ENCODE peak calls at places on chromosomes 5 and 9, in six cellular contexts. X, N, I, S, R and H are unnamed samples.

GRCh38 chr9:130437011-130437784 is 7.6 kb upstream of the ASS1 start:
- DNase-seq in N (no peak), X (no peak), I (no peak), R (no peak), S (no peak), H (no peak)

GRCh38 chr9:37464426-37465248 is 613 bp downstream of the ZBTB5 start:
- DNase-seq in N (peak; percentile 72), X (peak; percentile 77), S (peak; percentile 82), I (no peak), R (peak; percentile 30), H (peak; percentile 96)

GRCh38 chr5:53023969-53024368 is 34.8 kb downstream of the ITGA2 start:
- DNase-seq in X (no peak), I (no peak), S (no peak), N (no peak), R (no peak), H (no peak)

GRCh38 chr9:69130456-69131441 is 43.3 kb upstream of the TJP2 start:
- DNase-seq in I (no peak), X (no peak), S (no peak), N (no peak), R (no peak), H (no peak)

GRCh38 chr5:88675159-88675757 is 207.7 kb downstream of the MEF2C start:
- DNase-seq in N (no peak), I (no peak), R (no peak), S (no peak), X (no peak), H (no peak)

GRCh38 chr5:121021688-121022087 is 557.6 kb downstream of the PRR16 start:
- DNase-seq in I (no peak), X (no peak), N (no peak), R (no peak), S (no peak), H (no peak)

GRCh38 chr5:27124590-27124989 is 86.2 kb upstream of the CDH9 start:
- DNase-seq in R (no peak), I (no peak), N (no peak), X (no peak), S (no peak), H (no peak)

GRCh38 chr5:1006656-1007071 is 1.9 kb upstream of the NKD2 start:
- DNase-seq in S (peak; percentile 5), X (no peak), I (no peak), R (no peak), N (peak; percentile 16), H (peak; percentile 46)

GRCh38 chr9:20353529-20353928 is 268.8 kb downstream of the MLLT3 start:
- DNase-seq in N (no peak), S (no peak), R (no peak), I (no peak), X (no peak), H (no peak)

GRCh38 chr9:27856748-27857147 is 283.5 kb upstream of the C9orf72 start:
- DNase-seq in X (no peak), I (no peak), R (no peak), S (no peak), N (no peak), H (no peak)

DNA sequence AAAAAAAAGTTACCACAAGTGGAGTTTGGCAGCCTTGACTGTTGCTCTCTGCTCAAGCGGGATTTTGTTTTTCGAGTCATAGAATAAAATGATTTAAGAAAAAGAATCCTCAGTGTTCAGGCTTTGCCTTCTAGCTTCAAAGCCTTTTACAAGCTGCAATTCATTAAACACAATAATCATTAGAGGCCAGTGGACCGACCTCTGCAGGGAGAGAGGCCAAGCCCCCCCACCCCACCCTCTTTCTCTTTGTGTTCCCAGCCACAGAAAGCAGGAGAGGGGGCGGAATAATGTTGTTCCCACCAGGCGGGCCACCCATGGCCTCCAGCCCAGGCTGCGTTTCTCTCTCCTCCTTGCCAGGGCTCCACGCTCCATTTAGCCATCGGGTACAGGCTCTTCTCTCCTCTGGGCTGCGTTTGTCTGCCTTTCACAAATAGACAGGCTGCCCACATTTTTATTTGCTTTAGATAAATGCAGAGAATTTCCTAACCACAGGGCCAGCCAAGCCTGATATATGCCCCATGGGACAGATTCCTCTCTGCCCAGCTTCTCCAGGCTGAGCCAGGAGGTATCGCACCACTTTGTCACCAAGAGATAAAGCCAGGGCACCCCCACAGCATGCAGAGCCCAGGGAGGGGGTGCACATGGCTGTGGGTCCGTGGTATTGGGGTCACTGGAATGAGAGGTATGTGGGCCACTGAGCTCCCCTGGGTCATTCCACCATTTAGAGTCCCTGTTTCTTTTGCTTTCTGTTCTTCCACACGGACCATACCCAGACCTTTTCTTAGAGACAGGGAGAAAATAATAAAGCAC is 318.8 kb downstream of the PIK3R1 start:
- DNase-seq in N (peak; percentile 70), X (peak; percentile 70), I (no peak), S (peak; percentile 10), R (no peak), H (no peak)
- H3K27ac ChIP-seq in N (no peak overlapping the region), X (peak overlapping the region; percentile 68), I (no peak overlapping the region), S (peak overlapping the region; percentile 66), R (no peak overlapping the region), H (no peak overlapping the region)

DNA sequence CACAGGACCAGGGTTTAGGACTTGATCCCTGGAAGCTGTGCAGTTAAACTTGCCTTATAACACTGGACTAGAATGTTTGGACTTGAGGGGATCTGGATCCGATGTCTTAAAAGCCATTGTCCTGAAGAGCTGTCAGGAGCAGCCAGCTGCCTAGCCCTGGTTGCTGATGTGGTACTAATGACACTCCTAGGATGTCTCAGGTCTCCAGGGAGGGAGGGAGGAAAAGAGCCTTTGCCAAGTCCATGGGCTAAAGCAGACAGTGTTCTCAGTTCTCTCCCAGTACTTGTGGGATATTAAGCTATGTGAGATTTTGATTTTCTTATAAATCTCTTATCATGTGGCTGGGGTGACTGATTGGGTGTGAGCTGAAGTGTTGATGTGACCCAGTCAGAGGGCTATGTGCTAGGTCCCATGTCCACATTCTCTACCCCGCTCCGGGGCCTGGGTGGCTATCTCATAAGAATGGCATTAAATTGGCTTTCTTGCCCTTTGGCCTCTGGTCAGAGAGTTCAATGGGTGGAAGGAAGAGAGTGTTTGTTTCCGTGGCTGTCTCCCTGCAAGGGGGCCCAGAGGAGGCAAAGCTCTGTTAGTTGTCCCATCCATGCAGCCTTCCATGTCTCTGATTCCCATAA is 399.9 kb downstream of the OSTF1 start:
- DNase-seq in N (no peak), X (no peak), S (no peak), R (no peak), I (no peak), H (no peak)
- H3K4me3 ChIP-seq in N (no peak overlapping the region), X (no peak overlapping the region), S (no peak overlapping the region), R (no peak overlapping the region), I (no peak overlapping the region), H (no peak overlapping the region)

DNA sequence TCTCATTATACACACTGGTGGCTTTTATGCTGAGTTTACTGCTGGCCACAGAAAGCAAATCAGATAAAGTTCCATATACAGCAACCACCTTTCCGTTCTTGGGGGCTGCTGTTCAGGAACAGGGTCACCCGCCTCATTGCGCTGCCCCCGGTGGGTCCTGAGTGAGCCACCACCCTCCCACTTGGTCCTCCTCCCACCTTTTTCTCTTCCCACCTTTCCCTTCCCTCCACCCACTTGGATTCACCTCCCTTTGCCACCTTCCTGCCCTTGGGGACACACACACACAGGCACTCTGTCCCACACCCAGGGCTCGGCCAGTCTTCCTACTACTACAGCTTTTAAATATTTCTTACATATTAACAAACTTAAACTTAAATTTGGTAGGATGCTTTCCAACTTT is 127.6 kb downstream of the WDR70 start:
- DNase-seq in N (no peak), I (no peak), X (no peak), R (no peak), S (no peak), H (no peak)
- TF ChIP-seq POLR2AphosphoS5 in N (no peak), I (no peak), X (no peak), R (no peak), S (no peak), H (no peak)

DNA sequence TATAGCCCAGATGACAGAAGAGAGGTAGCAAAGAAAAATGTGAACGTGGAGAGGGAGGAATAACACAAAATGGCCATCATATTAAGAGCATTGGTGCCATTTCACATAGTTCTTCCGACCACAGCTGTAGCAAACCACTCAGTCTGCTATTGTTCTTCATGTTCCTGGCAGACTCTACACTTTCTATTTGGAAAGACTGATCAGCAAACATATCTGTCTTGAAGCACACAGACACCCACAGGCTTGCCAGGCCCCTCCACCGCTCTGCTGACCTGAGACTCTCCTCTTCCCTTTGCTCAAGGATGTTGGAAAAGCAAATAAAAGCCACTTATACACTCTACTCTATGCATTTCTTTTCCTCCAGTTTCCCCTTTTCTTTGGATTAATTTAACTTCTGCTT is 298.0 kb downstream of the FBXL7 start:
- DNase-seq in X (peak; percentile 67), S (no peak), N (no peak), I (no peak), R (no peak), H (no peak)
- H3K27ac ChIP-seq in X (no peak overlapping the region), S (no peak overlapping the region), N (no peak overlapping the region), I (no peak overlapping the region), R (no peak overlapping the region), H (no peak overlapping the region)

DNA sequence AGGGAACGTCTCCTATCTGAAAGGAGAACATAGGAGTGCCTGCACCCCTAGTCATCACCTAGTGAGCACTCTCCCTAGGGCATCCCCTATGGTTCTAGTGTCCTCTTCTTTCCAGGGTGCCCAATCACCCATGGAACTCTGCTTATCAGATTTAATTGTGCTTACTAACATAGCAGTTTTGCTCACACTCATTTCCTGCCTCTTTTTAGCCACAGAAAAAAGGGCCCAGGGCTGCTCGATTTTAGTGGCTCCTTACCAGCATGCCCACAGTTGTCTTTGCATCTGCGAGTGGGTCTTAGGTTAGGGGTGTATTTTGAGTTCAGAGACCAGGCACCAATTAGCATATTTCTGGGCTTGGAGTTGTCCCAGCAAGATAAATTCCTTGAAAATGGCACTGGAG is 1110.2 kb downstream of the TAF11L14 start:
- DNase-seq in X (no peak), S (no peak), I (no peak), N (no peak), R (no peak), H (peak; percentile 36)
- H3K4me3 ChIP-seq in X (no peak overlapping the region), S (peak overlapping the region; percentile 60), I (no peak overlapping the region), N (no peak overlapping the region), R (peak overlapping the region; percentile 84), H (peak overlapping the region; percentile 62)

DNA sequence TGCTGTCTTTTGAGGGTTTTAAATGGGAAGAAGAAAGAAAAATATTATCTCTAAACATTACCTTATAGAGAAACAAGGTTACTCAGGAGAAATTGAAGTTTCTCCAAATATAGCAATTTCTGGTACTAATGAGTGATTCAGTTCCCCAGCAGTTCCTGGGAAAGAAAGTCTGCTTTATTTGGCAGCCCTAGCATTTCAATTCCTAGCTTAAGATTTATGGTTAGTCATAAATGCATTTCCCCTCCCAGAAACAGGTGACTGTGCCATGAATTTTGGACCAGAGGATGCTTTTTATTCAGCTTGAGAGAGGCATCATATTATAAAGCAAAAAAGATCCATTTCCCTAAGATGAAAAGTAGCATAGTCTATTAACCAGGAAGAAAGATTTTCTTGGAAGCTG is 165.0 kb downstream of the ESM1 start:
- DNase-seq in S (no peak), I (no peak), R (no peak), N (no peak), X (no peak), H (no peak)
- TF ChIP-seq POLR2AphosphoS5 in S (no peak), I (no peak), R (no peak), N (no peak), X (no peak), H (no peak)